ENCODE peak calls at places on chromosome 19, in four cellular contexts. E, M, U and D are unnamed samples.

GRCh38 chr19:51595776-51596175 is 24.7 kb downstream of the ZNF175 start:
- DNase-seq in U (no peak), M (no peak), E (no peak), D (no peak)

GRCh38 chr19:12794936-12795335 is 3.6 kb downstream of the JUNB start:
- DNase-seq in M (no peak), U (no peak), E (no peak), D (no peak)

GRCh38 chr19:39078436-39079200 is 5.5 kb upstream of the ACP7 start:
- DNase-seq in E (no peak), M (no peak), U (peak), D (no peak)

GRCh38 chr19:53908106-53908932 is 759 bp upstream of the CACNG7 start:
- DNase-seq in E (no peak), U (no peak), M (no peak), D (no peak)

GRCh38 chr19:39402417-39403297 is 4.0 kb upstream of the ZFP36 start:
- DNase-seq in M (peak), U (peak), E (peak), D (peak)

GRCh38 chr19:3867971-3868769 is 668 bp downstream of the ZFR2 start:
- DNase-seq in E (no peak), U (no peak), M (no peak), D (no peak)

GRCh38 chr19:46601318-46602224 is at the start of gene CALM3:
- DNase-seq in E (no peak), M (no peak), U (no peak), D (no peak)

GRCh38 chr19:40617961-40618360 is 16.8 kb downstream of the LTBP4 start:
- DNase-seq in M (no peak), E (no peak), U (no peak), D (no peak)

GRCh38 chr19:47658431-47659383 is 49.8 kb downstream of the BICRA start:
- DNase-seq in E (peak), M (no peak), U (no peak), D (no peak)

GRCh38 chr19:13054605-13055212 is 47.9 kb downstream of the LYL1 start:
- DNase-seq in M (no peak), U (no peak), E (no peak), D (no peak)

GRCh38 chr19:49335784-49336481 is 727 bp downstream of the CD37 start:
- DNase-seq in E (no peak), U (no peak), M (peak), D (no peak)

GRCh38 chr19:49336482-49337266 is 1.5 kb downstream of the CD37 start:
- DNase-seq in U (no peak), M (peak), E (no peak), D (no peak)

GRCh38 chr19:49337267-49338022 is 2.2 kb downstream of the CD37 start:
- DNase-seq in M (peak), U (no peak), E (no peak), D (no peak)

GRCh38 chr19:49333426-49334288 is 1.5 kb upstream of the CD37 start:
- DNase-seq in U (no peak), E (peak), M (peak), D (no peak)

DNA sequence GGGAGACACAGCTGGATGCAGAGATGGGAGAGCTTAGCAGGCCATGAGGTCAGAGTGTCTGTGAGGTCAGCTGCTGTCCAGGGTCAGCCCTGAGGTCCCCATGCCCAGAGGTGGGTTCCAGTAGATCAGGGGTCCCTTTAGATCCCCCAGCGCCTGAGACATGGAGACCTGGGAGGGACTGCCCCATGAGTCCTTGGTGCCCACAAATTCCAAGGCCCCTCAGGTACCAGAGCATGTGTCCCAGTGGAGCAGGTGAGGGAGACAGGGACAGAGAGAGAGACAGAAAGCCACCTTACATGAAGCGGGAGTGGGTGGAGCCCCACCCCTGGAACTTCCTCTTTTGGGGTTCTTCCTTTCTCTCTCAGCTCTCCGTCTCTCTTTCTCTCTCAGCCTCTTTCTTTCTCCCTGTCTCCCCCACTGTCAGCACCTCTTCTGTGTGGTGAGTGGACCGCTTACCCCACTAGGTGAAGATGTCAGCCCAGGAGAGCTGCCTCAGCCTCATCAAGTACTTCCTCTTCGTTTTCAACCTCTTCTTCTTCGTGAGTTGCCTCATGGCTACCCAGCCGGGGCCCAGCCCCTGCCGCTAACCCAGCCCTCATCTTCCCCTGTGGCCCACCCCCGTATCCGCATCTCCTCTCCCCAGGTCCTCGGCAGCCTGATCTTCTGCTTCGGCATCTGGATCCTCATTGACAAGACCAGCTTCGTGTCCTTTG is at the start of gene CD37:
- DNase-seq in U (no peak), E (peak), M (peak), D (no peak)
- TF ChIP-seq POLR2AphosphoS5 in U (no peak), E (no peak), M (no peak), D (no peak)

GRCh38 chr19:33860691-33861090 is 64.0 kb downstream of the KCTD15 start:
- DNase-seq in E (no peak), M (no peak), U (no peak), D (no peak)
- TF ChIP-seq POLR2A in E (no peak), M (no peak), U (no peak), D (no peak)

GRCh38 chr19:16429066-16429758 is 42.6 kb downstream of the EPS15L1 start:
- DNase-seq in E (no peak), M (peak), U (no peak), D (peak)
- TF ChIP-seq POLR2AphosphoS5 in E (peak), M (no peak), U (no peak), D (peak)

DNA sequence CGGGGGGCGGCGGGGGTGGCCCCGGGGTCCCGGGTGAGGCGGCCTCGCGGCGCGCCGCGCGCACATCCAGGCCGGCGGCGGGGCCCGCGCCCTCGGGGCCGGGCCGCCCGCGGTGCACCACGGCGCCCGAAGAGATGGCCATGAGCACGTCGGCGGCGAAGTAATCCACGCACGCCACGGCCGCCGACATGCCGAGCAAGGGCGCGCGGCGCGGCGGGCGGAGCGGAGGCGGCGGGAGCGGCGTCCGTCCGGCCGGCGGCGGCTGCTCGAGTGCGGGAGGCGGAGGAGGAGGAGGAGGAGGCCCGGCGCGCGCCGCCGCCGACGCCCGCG is at the start of gene KLF16:
- DNase-seq in U (no peak), E (no peak), M (no peak), D (no peak)
- TF ChIP-seq POLR2A in U (peak), E (no peak), M (no peak), D (peak)

GRCh38 chr19:16134510-16134909 is 9.0 kb upstream of the HSH2D start:
- DNase-seq in U (no peak), E (peak), M (no peak), D (no peak)
- TF ChIP-seq POLR2AphosphoS5 in U (no peak), E (no peak), M (no peak), D (no peak)